ENCODE peak calls at places on chromosomes 3 and 15, in seven cellular contexts. P is IMR-90, X is uterus, N is psoas muscle, F is pancreas, A is AG04449, S is GM23248. U is an unnamed sample.
A peak's percentile ranks its signal among the peaks of the same experiment; 100 is the strongest.

GRCh38 chr3:146035366-146035765 is 125.6 kb downstream of the PLOD2 start:
- DNase-seq in N (no peak), S (peak; percentile 59), F (no peak), X (no peak), A (no peak), P (peak; percentile 23), U (no peak)

GRCh38 chr3:62556121-62556520 is 182.8 kb upstream of the FEZF2 start:
- DNase-seq in P (no peak), F (no peak), A (no peak), X (no peak), N (no peak), S (no peak), U (no peak)

GRCh38 chr3:112302881-112303761 is 9.1 kb upstream of the SLC9C1 start:
- DNase-seq in N (no peak), F (no peak), X (no peak), A (no peak), P (peak; percentile 11), S (peak; percentile 24), U (no peak)

GRCh38 chr3:114745322-114746240 is 401.5 kb downstream of the ZBTB20 start:
- DNase-seq in N (no peak), F (no peak), X (peak; percentile 31), S (peak; percentile 86), P (peak; percentile 66), A (no peak), U (no peak)

GRCh38 chr15:94255540-94255939 is 24.2 kb downstream of the MCTP2 start:
- DNase-seq in F (no peak), A (no peak), N (no peak), P (no peak), S (no peak), X (no peak), U (no peak)

GRCh38 chr3:122533931-122534334 is 19.2 kb upstream of the KPNA1 start:
- DNase-seq in P (peak; percentile 87), S (peak; percentile 93), N (no peak), A (no peak), X (no peak), F (no peak), U (no peak)

GRCh38 chr3:63565220-63565619 is 87.3 kb upstream of the SNTN start:
- DNase-seq in F (no peak), X (no peak), N (no peak), A (no peak), P (no peak), S (no peak), U (no peak)

GRCh38 chr3:102532901-102533300 is 98.1 kb downstream of the ZPLD1 start:
- DNase-seq in A (no peak), X (no peak), S (peak; percentile 7), F (no peak), P (peak; percentile 4), N (no peak), U (peak; percentile 57)

GRCh38 chr3:46065294-46065705 is 38.0 kb upstream of the XCR1 start:
- DNase-seq in A (no peak), X (no peak), N (peak; percentile 71), F (no peak), S (no peak), P (peak; percentile 8), U (peak; percentile 90)

GRCh38 chr15:74426404-74427281 is 7.1 kb downstream of the SEMA7A start:
- DNase-seq in P (no peak), A (no peak), N (no peak), F (no peak), X (no peak), S (no peak), U (no peak)

GRCh38 chr3:188204516-188204915 is 50.6 kb downstream of the LPP start:
- DNase-seq in S (no peak), A (no peak), P (no peak), N (no peak), X (no peak), F (no peak), U (no peak)

GRCh38 chr3:187630421-187630820 is 39.8 kb downstream of the SST start:
- DNase-seq in F (no peak), S (peak; percentile 54), X (no peak), A (no peak), N (no peak), P (no peak), U (no peak)

GRCh38 chr3:176505878-176506621 is 691.2 kb downstream of the TBL1XR1 start:
- DNase-seq in N (no peak), S (no peak), P (no peak), X (no peak), F (no peak), A (no peak), U (no peak)

GRCh38 chr15:45855907-45856579 is 221.2 kb downstream of the SQOR start:
- DNase-seq in A (no peak), P (no peak), F (no peak), X (no peak), N (no peak), S (no peak), U (no peak)

GRCh38 chr3:193132923-193133463 is 108.0 kb upstream of the PLAAT1 start:
- DNase-seq in S (peak; percentile 51), X (no peak), P (no peak), A (no peak), F (no peak), N (no peak), U (no peak)

GRCh38 chr3:85483986-85484385 is 525.2 kb downstream of the CADM2 start:
- DNase-seq in P (no peak), F (no peak), S (no peak), A (no peak), X (no peak), N (no peak), U (no peak)

GRCh38 chr15:26038693-26039092 is 175.6 kb upstream of the ATP10A start:
- DNase-seq in P (no peak), S (no peak), N (no peak), F (no peak), A (no peak), X (no peak), U (no peak)

GRCh38 chr3:190120161-190121060 is at the start of gene P3H2:
- DNase-seq in A (no peak), F (peak; percentile 85), S (peak; percentile 97), P (peak; percentile 93), X (peak; percentile 84), N (peak; percentile 82), U (no peak)

GRCh38 chr15:77037475-77038209 is 33.3 kb downstream of the TSPAN3 start:
- DNase-seq in N (no peak), S (no peak), P (no peak), A (no peak), F (peak; percentile 52), X (no peak), U (no peak)

GRCh38 chr3:193897288-193897687 is 238.7 kb upstream of the HES1 start:
- DNase-seq in F (no peak), X (peak; percentile 31), N (peak; percentile 70), S (no peak), P (no peak), A (no peak), U (no peak)

GRCh38 chr15:39459538-39459937 is 121.3 kb upstream of the THBS1 start:
- DNase-seq in P (no peak), S (peak; percentile 35), F (no peak), A (no peak), X (no peak), N (no peak), U (no peak)

GRCh38 chr3:160395297-160395696 is 3.7 kb downstream of the IFT80 start:
- DNase-seq in P (peak; percentile 85), F (no peak), X (no peak), A (peak; percentile 62), S (peak; percentile 85), N (no peak), U (peak; percentile 39)

GRCh38 chr3:134636406-134636805 is 14.4 kb downstream of the KY start:
- DNase-seq in X (no peak), N (no peak), S (no peak), F (no peak), P (no peak), A (no peak), U (no peak)

GRCh38 chr3:49166752-49167556 is 823 bp upstream of the CCDC71 start:
- DNase-seq in P (no peak), F (no peak), N (no peak), X (no peak), A (no peak), S (no peak), U (no peak)
- H3K4me3 ChIP-seq in P (no peak overlapping the region), F (peak overlapping the region; percentile 93), N (peak overlapping the region; percentile 98), X (peak overlapping the region; percentile 99), A (peak overlapping the region; percentile 89), S (peak overlapping the region; percentile 94), U (no peak overlapping the region)

DNA sequence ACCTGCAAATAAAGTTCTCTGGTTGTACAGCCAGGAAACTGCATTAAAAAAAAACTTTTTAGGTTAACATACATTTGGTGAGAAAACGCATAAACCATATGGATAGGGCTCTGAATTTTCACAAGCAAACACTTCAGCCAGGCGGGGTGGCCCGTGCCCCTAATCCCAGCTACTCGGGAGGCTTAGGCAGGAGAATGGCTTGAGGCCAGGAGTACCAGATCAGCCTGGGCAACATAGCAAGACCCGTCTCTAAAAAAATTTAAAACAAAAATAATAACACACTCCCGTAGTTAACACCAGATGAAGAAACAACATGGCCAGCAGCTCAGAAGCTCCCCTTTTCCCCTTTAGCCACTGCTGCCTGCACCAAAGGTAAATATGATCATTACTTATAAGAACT is 3.2 kb upstream of the RPL14 start:
- DNase-seq in A (no peak), P (no peak), X (no peak), N (no peak), S (no peak), F (no peak), U (no peak)
- H3K4me3 ChIP-seq in A (peak overlapping the region; percentile 85), P (no peak overlapping the region), X (no peak overlapping the region), N (peak overlapping the region; percentile 77), S (peak overlapping the region; percentile 82), F (peak overlapping the region; percentile 46), U (peak overlapping the region; percentile 87)

GRCh38 chr15:96043586-96044171 is 286.8 kb upstream of the NR2F2 start:
- DNase-seq in X (no peak), P (no peak), N (no peak), F (no peak), S (no peak), A (no peak), U (no peak)

GRCh38 chr15:96049766-96050165 is 280.7 kb upstream of the NR2F2 start:
- DNase-seq in S (no peak), A (no peak), X (no peak), F (no peak), P (no peak), N (no peak), U (no peak)

GRCh38 chr15:96046620-96047240 is 283.8 kb upstream of the NR2F2 start:
- DNase-seq in P (no peak), S (peak; percentile 77), A (no peak), F (no peak), N (no peak), X (no peak), U (no peak)

GRCh38 chr15:96049323-96049722 is 281.2 kb upstream of the NR2F2 start:
- DNase-seq in X (no peak), S (no peak), N (no peak), P (no peak), F (no peak), A (no peak), U (no peak)

GRCh38 chr15:96047255-96047931 is 283.1 kb upstream of the NR2F2 start:
- DNase-seq in A (peak; percentile 81), S (peak; percentile 96), N (no peak), P (peak; percentile 98), F (no peak), X (peak; percentile 36), U (no peak)
- H3K4me3 ChIP-seq in A (peak overlapping the region; percentile 27), S (peak overlapping the region; percentile 55), N (no peak overlapping the region), P (peak overlapping the region; percentile 4), F (no peak overlapping the region), X (no peak overlapping the region), U (no peak overlapping the region)

DNA sequence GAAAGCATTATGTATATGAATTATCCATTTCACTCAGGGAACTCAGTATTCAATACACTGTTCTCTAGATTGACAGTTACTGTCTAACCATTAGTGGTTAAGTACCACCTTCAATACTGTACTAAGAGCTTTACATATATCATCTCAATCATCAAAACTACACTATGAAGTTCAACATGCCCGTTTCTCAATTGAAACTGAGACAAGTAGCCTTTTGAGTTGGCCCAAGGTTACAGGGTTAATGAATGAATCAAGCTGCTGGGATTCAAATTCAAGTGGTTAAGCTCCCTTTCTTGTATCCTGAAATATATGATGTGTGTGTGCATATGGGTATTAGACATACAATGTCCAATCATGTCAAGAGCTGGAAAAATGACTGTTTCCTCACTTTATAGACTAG is 5.8 kb downstream of the TASOR start:
- DNase-seq in F (no peak), P (no peak), S (no peak), N (no peak), X (no peak), A (no peak), U (no peak)
- H3K4me3 ChIP-seq in F (no peak overlapping the region), P (no peak overlapping the region), S (no peak overlapping the region), N (no peak overlapping the region), X (no peak overlapping the region), A (no peak overlapping the region), U (no peak overlapping the region)

U was measured in Jurkat, Clone E6-1.